ENCODE peak calls at places on chromosome 12, in four cellular contexts. One of them, this sample, is unnamed.

GRCh38 chr12:92226961-92227360 is 81.3 kb upstream of the BTG1 start:
- DNase-seq in lower leg skin: no peak
- DNase-seq in tibial artery: no peak
- DNase-seq in CD4-positive, alpha-beta T cell: no peak
- DNase-seq in this sample: no peak

GRCh38 chr12:26113194-26113654 is 11.6 kb downstream of the BHLHE41 start:
- DNase-seq in lower leg skin: no peak
- DNase-seq in tibial artery: peak; percentile 49
- DNase-seq in CD4-positive, alpha-beta T cell: no peak
- DNase-seq in this sample: no peak

GRCh38 chr12:64395739-64396138 is 5.2 kb upstream of the C12orf56 start:
- DNase-seq in lower leg skin: no peak
- DNase-seq in tibial artery: no peak
- DNase-seq in CD4-positive, alpha-beta T cell: no peak
- DNase-seq in this sample: no peak

GRCh38 chr12:105738036-105738435 is 400.7 kb downstream of the NUAK1 start:
- DNase-seq in lower leg skin: no peak
- DNase-seq in tibial artery: peak; percentile 55
- DNase-seq in CD4-positive, alpha-beta T cell: no peak
- DNase-seq in this sample: no peak

GRCh38 chr12:43578782-43579181 is 26.8 kb upstream of the ADAMTS20 start:
- DNase-seq in lower leg skin: no peak
- DNase-seq in tibial artery: no peak
- DNase-seq in CD4-positive, alpha-beta T cell: no peak
- DNase-seq in this sample: no peak

GRCh38 chr12:124240493-124240892 is 54.4 kb upstream of the RFLNA start:
- DNase-seq in lower leg skin: no peak
- DNase-seq in tibial artery: no peak
- DNase-seq in CD4-positive, alpha-beta T cell: no peak
- DNase-seq in this sample: no peak

GRCh38 chr12:1630081-1630826 is 1.2 kb downstream of the WNT5B start:
- DNase-seq in lower leg skin: peak; percentile 89
- DNase-seq in tibial artery: peak; percentile 55
- DNase-seq in CD4-positive, alpha-beta T cell: no peak
- DNase-seq in this sample: no peak

GRCh38 chr12:109735825-109736551 is 22.4 kb downstream of the FAM222A start:
- DNase-seq in lower leg skin: peak; percentile 64
- DNase-seq in tibial artery: no peak
- DNase-seq in CD4-positive, alpha-beta T cell: no peak
- DNase-seq in this sample: peak; percentile 8

GRCh38 chr12:66514581-66514980 is 164.3 kb downstream of the GRIP1 start:
- DNase-seq in lower leg skin: no peak
- DNase-seq in tibial artery: no peak
- DNase-seq in CD4-positive, alpha-beta T cell: no peak
- DNase-seq in this sample: no peak

GRCh38 chr12:27436029-27436428 is 10.5 kb upstream of the SMCO2 start:
- DNase-seq in lower leg skin: no peak
- DNase-seq in tibial artery: no peak
- DNase-seq in CD4-positive, alpha-beta T cell: no peak
- DNase-seq in this sample: no peak

GRCh38 chr12:26744697-26745440 is 88.1 kb downstream of the ITPR2 start:
- DNase-seq in lower leg skin: no peak
- DNase-seq in tibial artery: no peak
- DNase-seq in CD4-positive, alpha-beta T cell: no peak
- DNase-seq in this sample: no peak

GRCh38 chr12:115213538-115213961 is 529.6 kb upstream of the TBX3 start:
- DNase-seq in lower leg skin: no peak
- DNase-seq in tibial artery: no peak
- DNase-seq in CD4-positive, alpha-beta T cell: no peak
- DNase-seq in this sample: no peak

GRCh38 chr12:45762185-45763110 is 32.9 kb downstream of the ARID2 start:
- DNase-seq in lower leg skin: no peak
- DNase-seq in tibial artery: no peak
- DNase-seq in CD4-positive, alpha-beta T cell: no peak
- DNase-seq in this sample: no peak

GRCh38 chr12:32264995-32265394 is 134.4 kb upstream of the FGD4 start:
- DNase-seq in lower leg skin: no peak
- DNase-seq in tibial artery: no peak
- DNase-seq in CD4-positive, alpha-beta T cell: no peak
- DNase-seq in this sample: no peak

GRCh38 chr12:24047345-24047744 is 97.9 kb upstream of the SOX5 start:
- DNase-seq in lower leg skin: no peak
- DNase-seq in tibial artery: no peak
- DNase-seq in CD4-positive, alpha-beta T cell: no peak
- DNase-seq in this sample: no peak

GRCh38 chr12:99810718-99811593 is 163.4 kb downstream of the GARIN6 start:
- DNase-seq in lower leg skin: no peak
- DNase-seq in tibial artery: no peak
- DNase-seq in CD4-positive, alpha-beta T cell: no peak
- DNase-seq in this sample: no peak

GRCh38 chr12:116338064-116338872 is 60.8 kb upstream of the MED13L start:
- DNase-seq in lower leg skin: no peak
- DNase-seq in tibial artery: no peak
- DNase-seq in CD4-positive, alpha-beta T cell: no peak
- DNase-seq in this sample: no peak

GRCh38 chr12:8018666-8019581 is 13.6 kb upstream of the FOXJ2 start:
- DNase-seq in lower leg skin: no peak
- DNase-seq in tibial artery: no peak
- DNase-seq in CD4-positive, alpha-beta T cell: no peak
- DNase-seq in this sample: peak; percentile 62

GRCh38 chr12:40692617-40693502 is 621 bp downstream of the CNTN1 start:
- DNase-seq in lower leg skin: peak; percentile 86
- DNase-seq in tibial artery: no peak
- DNase-seq in CD4-positive, alpha-beta T cell: no peak
- DNase-seq in this sample: peak; percentile 10

GRCh38 chr12:6640497-6640896 is 4.7 kb upstream of the LPAR5 start:
- DNase-seq in lower leg skin: no peak
- DNase-seq in tibial artery: no peak
- DNase-seq in CD4-positive, alpha-beta T cell: no peak
- DNase-seq in this sample: no peak

GRCh38 chr12:49809369-49810158 is 18.6 kb downstream of the NCKAP5L start:
- DNase-seq in lower leg skin: peak; percentile 86
- DNase-seq in tibial artery: peak; percentile 50
- DNase-seq in CD4-positive, alpha-beta T cell: no peak
- DNase-seq in this sample: no peak

GRCh38 chr12:5487971-5488955 is 56.4 kb downstream of the NTF3 start:
- DNase-seq in lower leg skin: no peak
- DNase-seq in tibial artery: no peak
- DNase-seq in CD4-positive, alpha-beta T cell: no peak
- DNase-seq in this sample: no peak

GRCh38 chr12:63098851-63099250 is 52.1 kb downstream of the AVPR1A start:
- DNase-seq in lower leg skin: no peak
- DNase-seq in tibial artery: no peak
- DNase-seq in CD4-positive, alpha-beta T cell: no peak
- DNase-seq in this sample: no peak

GRCh38 chr12:10069099-10069498 is 29.7 kb downstream of the CLEC1A start:
- DNase-seq in lower leg skin: no peak
- DNase-seq in tibial artery: no peak
- DNase-seq in CD4-positive, alpha-beta T cell: no peak
- DNase-seq in this sample: no peak

GRCh38 chr12:45726594-45727300 is 2.8 kb upstream of the ARID2 start:
- DNase-seq in lower leg skin: peak; percentile 94
- DNase-seq in tibial artery: peak; percentile 60
- DNase-seq in CD4-positive, alpha-beta T cell: no peak
- DNase-seq in this sample: peak; percentile 51

GRCh38 chr12:79023261-79023660 is 158.7 kb downstream of the SYT1 start:
- DNase-seq in lower leg skin: no peak
- DNase-seq in tibial artery: no peak
- DNase-seq in CD4-positive, alpha-beta T cell: no peak
- DNase-seq in this sample: no peak

GRCh38 chr12:66269142-66269541 is 33.2 kb upstream of the HELB start:
- DNase-seq in lower leg skin: no peak
- DNase-seq in tibial artery: no peak
- DNase-seq in CD4-positive, alpha-beta T cell: no peak
- DNase-seq in this sample: no peak

GRCh38 chr12:50924439-50925341 is 27.7 kb upstream of the HIGD1C start:
- DNase-seq in lower leg skin: peak; percentile 97
- DNase-seq in tibial artery: peak; percentile 98
- DNase-seq in CD4-positive, alpha-beta T cell: no peak
- DNase-seq in this sample: no peak

GRCh38 chr12:109302358-109302757 is 6.7 kb downstream of the FOXN4 start:
- DNase-seq in lower leg skin: no peak
- DNase-seq in tibial artery: no peak
- DNase-seq in CD4-positive, alpha-beta T cell: no peak
- DNase-seq in this sample: no peak

GRCh38 chr12:7884687-7885086 is 12.0 kb upstream of the SLC2A14 start:
- DNase-seq in lower leg skin: no peak
- DNase-seq in tibial artery: no peak
- DNase-seq in CD4-positive, alpha-beta T cell: no peak
- DNase-seq in this sample: no peak

GRCh38 chr12:123990512-123990911 is 17.5 kb downstream of the ZNF664 start:
- DNase-seq in lower leg skin: no peak
- DNase-seq in tibial artery: no peak
- DNase-seq in CD4-positive, alpha-beta T cell: no peak
- DNase-seq in this sample: no peak

GRCh38 chr12:4031703-4032291 is 158.6 kb upstream of the PARP11 start:
- DNase-seq in lower leg skin: peak; percentile 86
- DNase-seq in tibial artery: peak; percentile 55
- DNase-seq in CD4-positive, alpha-beta T cell: no peak
- DNase-seq in this sample: no peak

GRCh38 chr12:105462841-105463240 is 132.3 kb downstream of the C12orf75 start:
- DNase-seq in lower leg skin: no peak
- DNase-seq in tibial artery: no peak
- DNase-seq in CD4-positive, alpha-beta T cell: no peak
- DNase-seq in this sample: no peak

GRCh38 chr12:52650520-52651081 is 1.4 kb downstream of the KRT2 start:
- DNase-seq in lower leg skin: peak; percentile 70
- DNase-seq in tibial artery: no peak
- DNase-seq in CD4-positive, alpha-beta T cell: no peak
- DNase-seq in this sample: no peak

GRCh38 chr12:4284306-4284705 is 10.7 kb downstream of the CCND2 start:
- DNase-seq in lower leg skin: no peak
- DNase-seq in tibial artery: no peak
- DNase-seq in CD4-positive, alpha-beta T cell: no peak
- DNase-seq in this sample: no peak

GRCh38 chr12:22018860-22019259 is 27.2 kb upstream of the CMAS start:
- DNase-seq in lower leg skin: no peak
- DNase-seq in tibial artery: no peak
- DNase-seq in CD4-positive, alpha-beta T cell: no peak
- DNase-seq in this sample: no peak

GRCh38 chr12:77816196-77816595 is 14.5 kb upstream of the NAV3 start:
- DNase-seq in lower leg skin: no peak
- DNase-seq in tibial artery: no peak
- DNase-seq in CD4-positive, alpha-beta T cell: no peak
- DNase-seq in this sample: no peak

GRCh38 chr12:12663644-12664294 is 32.2 kb downstream of the GPR19 start:
- DNase-seq in lower leg skin: peak; percentile 40
- DNase-seq in tibial artery: no peak
- DNase-seq in CD4-positive, alpha-beta T cell: no peak
- DNase-seq in this sample: no peak

GRCh38 chr12:12661086-12661485 is 34.9 kb downstream of the GPR19 start:
- DNase-seq in lower leg skin: no peak
- DNase-seq in tibial artery: no peak
- DNase-seq in CD4-positive, alpha-beta T cell: no peak
- DNase-seq in this sample: no peak

GRCh38 chr12:12660201-12660600 is 35.8 kb downstream of the GPR19 start:
- DNase-seq in lower leg skin: peak; percentile 6
- DNase-seq in tibial artery: no peak
- DNase-seq in CD4-positive, alpha-beta T cell: no peak
- DNase-seq in this sample: no peak

GRCh38 chr12:12668005-12668404 is 28.0 kb downstream of the GPR19 start:
- DNase-seq in lower leg skin: no peak
- DNase-seq in tibial artery: no peak
- DNase-seq in CD4-positive, alpha-beta T cell: no peak
- DNase-seq in this sample: no peak

GRCh38 chr12:12665194-12665593 is 30.8 kb downstream of the GPR19 start:
- DNase-seq in lower leg skin: peak; percentile 40
- DNase-seq in tibial artery: no peak
- DNase-seq in CD4-positive, alpha-beta T cell: no peak
- DNase-seq in this sample: no peak
- TF ChIP-seq CTCF in lower leg skin: no peak
- TF ChIP-seq CTCF in tibial artery: no peak
- TF ChIP-seq CTCF in CD4-positive, alpha-beta T cell: no peak
- TF ChIP-seq CTCF in this sample: no peak

DNA sequence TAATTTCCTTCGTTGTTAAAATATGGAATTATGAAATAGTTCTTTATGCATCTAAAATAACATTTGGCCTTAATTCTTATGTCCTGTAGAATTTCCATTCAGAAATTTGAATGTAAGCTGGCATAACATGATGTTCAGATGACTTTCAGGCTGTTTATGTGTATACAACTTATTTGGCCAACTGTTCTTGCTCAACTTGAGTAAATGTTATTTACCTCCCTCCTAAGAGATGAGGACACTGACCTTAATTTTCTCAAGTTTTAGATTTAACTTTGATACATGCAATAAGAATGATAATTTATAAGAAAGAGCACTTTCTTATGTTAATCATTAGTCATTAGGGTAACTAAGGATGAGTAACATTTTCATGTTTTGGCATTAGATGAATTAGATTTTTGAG is 365.4 kb downstream of the AEBP2 start:
- DNase-seq in lower leg skin: no peak
- DNase-seq in tibial artery: no peak
- DNase-seq in CD4-positive, alpha-beta T cell: no peak
- DNase-seq in this sample: no peak
- TF ChIP-seq CTCF in lower leg skin: no peak
- TF ChIP-seq CTCF in tibial artery: no peak
- TF ChIP-seq CTCF in CD4-positive, alpha-beta T cell: no peak
- TF ChIP-seq CTCF in this sample: no peak

GRCh38 chr12:113310489-113310888 is 24.4 kb downstream of the SLC8B1 start:
- DNase-seq in lower leg skin: no peak
- DNase-seq in tibial artery: no peak
- DNase-seq in CD4-positive, alpha-beta T cell: no peak
- DNase-seq in this sample: no peak
- TF ChIP-seq CTCF in lower leg skin: no peak
- TF ChIP-seq CTCF in tibial artery: no peak
- TF ChIP-seq CTCF in CD4-positive, alpha-beta T cell: no peak
- TF ChIP-seq CTCF in this sample: no peak

GRCh38 chr12:113315358-113315757 is 19.6 kb downstream of the SLC8B1 start:
- DNase-seq in lower leg skin: no peak
- DNase-seq in tibial artery: no peak
- DNase-seq in CD4-positive, alpha-beta T cell: no peak
- DNase-seq in this sample: no peak

GRCh38 chr12:113318046-113318656 is 16.8 kb downstream of the SLC8B1 start:
- DNase-seq in lower leg skin: no peak
- DNase-seq in tibial artery: no peak
- DNase-seq in CD4-positive, alpha-beta T cell: no peak
- DNase-seq in this sample: no peak

GRCh38 chr12:113314121-113314529 is 20.8 kb downstream of the SLC8B1 start:
- DNase-seq in lower leg skin: no peak
- DNase-seq in tibial artery: no peak
- DNase-seq in CD4-positive, alpha-beta T cell: no peak
- DNase-seq in this sample: no peak

GRCh38 chr12:113317122-113317521 is 17.8 kb downstream of the SLC8B1 start:
- DNase-seq in lower leg skin: no peak
- DNase-seq in tibial artery: no peak
- DNase-seq in CD4-positive, alpha-beta T cell: no peak
- DNase-seq in this sample: no peak

DNA sequence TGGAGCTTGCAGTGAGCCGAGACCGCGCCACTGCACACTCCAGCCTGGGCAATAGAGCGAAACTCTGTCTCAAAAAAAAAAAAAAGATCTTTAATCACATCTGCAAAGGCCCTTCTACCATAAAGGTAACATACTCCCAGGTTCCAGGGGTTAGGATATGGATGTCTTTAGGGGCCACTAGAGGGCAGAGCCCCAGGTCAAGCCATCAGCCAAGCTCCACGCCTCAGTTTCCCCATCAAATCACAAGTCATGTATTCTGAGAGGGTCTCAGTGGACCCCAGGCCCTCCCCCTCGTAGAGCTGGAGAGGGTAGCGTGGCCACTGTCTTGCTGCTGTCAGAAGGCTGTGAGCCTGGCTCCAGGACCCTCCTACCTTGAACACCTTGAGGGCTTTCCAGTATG is 18.8 kb downstream of the SLC8B1 start:
- DNase-seq in lower leg skin: no peak
- DNase-seq in tibial artery: no peak
- DNase-seq in CD4-positive, alpha-beta T cell: no peak
- DNase-seq in this sample: no peak
- TF ChIP-seq CTCF in lower leg skin: no peak
- TF ChIP-seq CTCF in tibial artery: no peak
- TF ChIP-seq CTCF in CD4-positive, alpha-beta T cell: no peak
- TF ChIP-seq CTCF in this sample: no peak

This sample was measured in progenitor cell of endocrine pancreas.